ENCODE peak calls at places on chromosomes 16 and 17, in four cellular contexts. K, A, Z and M are unnamed samples.
A peak's percentile ranks its signal among the peaks of the same experiment; 100 is the strongest.

GRCh38 chr16:81522141-81522701 is 77.6 kb downstream of the CMIP start:
- DNase-seq in K (peak; percentile 54), Z (peak; percentile 85), A (peak; percentile 54), M (no peak)

GRCh38 chr16:57071840-57072541 is 20.4 kb upstream of the CPNE2 start:
- DNase-seq in Z (no peak), A (no peak), K (no peak), M (no peak)

GRCh38 chr17:43875476-43876147 is 28.6 kb downstream of the CD300LG start:
- DNase-seq in Z (no peak), A (no peak), K (no peak), M (no peak)

GRCh38 chr17:35666967-35667552 is 64.4 kb upstream of the RASL10B start:
- DNase-seq in A (no peak), K (no peak), Z (no peak), M (peak; percentile 3)

GRCh38 chr16:666572-666971 is 1.4 kb upstream of the RHOT2 start:
- DNase-seq in K (no peak), A (no peak), Z (no peak), M (no peak)

GRCh38 chr16:58511933-58512815 is 3.1 kb upstream of the SETD6 start:
- DNase-seq in Z (peak; percentile 63), K (peak; percentile 93), A (peak; percentile 80), M (peak; percentile 75)

GRCh38 chr17:72039490-72039889 is 81.3 kb upstream of the SOX9 start:
- DNase-seq in Z (no peak), A (no peak), K (no peak), M (no peak)

GRCh38 chr17:82767041-82767754 is 15.3 kb downstream of the TBCD start:
- DNase-seq in K (peak; percentile 79), Z (peak; percentile 44), A (peak; percentile 76), M (peak; percentile 49)

GRCh38 chr17:59202320-59202719 is 7.5 kb upstream of the SMG8 start:
- DNase-seq in K (no peak), Z (no peak), A (no peak), M (no peak)

GRCh38 chr16:50814541-50814940 is 72.7 kb downstream of the CYLD start:
- DNase-seq in K (no peak), Z (no peak), A (no peak), M (no peak)

GRCh38 chr17:12637015-12637414 is 28.7 kb upstream of the MYOCD start:
- DNase-seq in K (no peak), A (no peak), Z (no peak), M (no peak)

GRCh38 chr16:31148281-31148728 is 1.6 kb downstream of the PRSS36 start:
- DNase-seq in Z (peak; percentile 93), A (peak; percentile 38), K (peak; percentile 77), M (no peak)

GRCh38 chr16:17431012-17431411 is 39.7 kb downstream of the XYLT1 start:
- DNase-seq in A (no peak), Z (no peak), K (no peak), M (no peak)

GRCh38 chr17:19310151-19310550 is 52.4 kb downstream of the B9D1 start:
- DNase-seq in A (no peak), Z (no peak), K (no peak), M (no peak)

GRCh38 chr17:58985265-58985810 is 121.3 kb downstream of the TRIM37 start:
- DNase-seq in K (no peak), Z (peak; percentile 31), A (no peak), M (no peak)

GRCh38 chr16:79110242-79110641 is 490.3 kb downstream of the MAF start:
- DNase-seq in K (no peak), Z (no peak), A (no peak), M (no peak)

GRCh38 chr17:29577009-29577777 is 8.7 kb downstream of the TP53I13 start:
- DNase-seq in A (no peak), K (no peak), Z (no peak), M (no peak)

GRCh38 chr17:37147301-37147812 is 198.6 kb downstream of the AATF start:
- DNase-seq in K (no peak), A (no peak), Z (no peak), M (peak; percentile 93)

GRCh38 chr17:66348605-66349165 is 46.3 kb downstream of the PRKCA start:
- DNase-seq in A (peak; percentile 48), K (no peak), Z (peak; percentile 61), M (peak; percentile 68)

GRCh38 chr16:62014534-62014933 is 21.7 kb downstream of the CDH8 start:
- DNase-seq in K (no peak), Z (no peak), A (no peak), M (no peak)

GRCh38 chr17:76009447-76009846 is 8.8 kb downstream of the CDK3 start:
- DNase-seq in Z (no peak), A (no peak), K (no peak), M (no peak)

DNA sequence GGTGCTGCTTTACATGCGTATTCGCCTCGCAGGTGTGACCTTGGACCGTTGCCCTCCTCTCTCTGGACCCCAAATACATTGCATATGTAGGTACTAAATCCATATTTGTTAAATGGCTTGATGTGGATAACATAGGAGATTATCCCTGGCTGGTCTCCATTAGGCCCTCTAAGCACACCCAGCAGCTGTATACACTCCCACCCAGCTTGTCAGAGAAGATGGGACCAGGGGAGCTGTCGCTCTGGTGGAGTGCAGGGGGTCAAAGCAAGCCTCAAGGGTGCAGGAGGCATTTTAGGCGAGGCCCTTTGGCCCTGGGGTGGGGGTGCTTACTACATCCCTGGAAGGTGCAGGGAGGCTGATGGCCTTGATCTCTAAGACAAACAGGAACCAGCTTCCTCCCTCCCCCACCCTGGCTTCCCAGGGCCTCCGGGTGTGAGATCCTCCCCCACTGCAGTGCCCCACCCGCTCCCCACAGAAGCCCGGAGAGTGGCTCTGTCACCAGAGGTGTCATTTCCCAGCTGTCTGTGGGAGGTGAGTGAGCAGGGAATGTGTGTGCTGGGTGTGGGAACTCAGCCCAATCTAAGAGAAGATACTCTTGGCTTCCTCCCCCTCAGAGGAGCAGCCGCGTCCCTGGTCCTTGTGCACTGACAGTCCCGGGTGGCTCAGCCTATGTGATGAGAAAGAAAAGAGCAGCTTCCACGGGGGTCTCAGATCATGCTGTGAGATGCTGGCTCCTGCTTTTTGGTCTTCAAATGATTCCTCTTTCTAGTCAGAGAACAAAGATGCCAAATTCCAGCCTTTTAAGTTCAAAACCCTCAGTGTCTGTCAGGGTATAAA is 1.4 kb upstream of the VAMP2 start:
- DNase-seq in K (no peak), Z (peak; percentile 78), A (no peak), M (no peak)
- TF ChIP-seq FOXJ3 in K (no peak), Z (no peak), A (no peak), M (no peak)

GRCh38 chr17:54261465-54261864 is 438.7 kb downstream of the KIF2B start:
- DNase-seq in A (no peak), Z (no peak), K (no peak), M (no peak)

GRCh38 chr17:54257440-54257839 is 434.7 kb downstream of the KIF2B start:
- DNase-seq in A (no peak), K (no peak), Z (no peak), M (no peak)

DNA sequence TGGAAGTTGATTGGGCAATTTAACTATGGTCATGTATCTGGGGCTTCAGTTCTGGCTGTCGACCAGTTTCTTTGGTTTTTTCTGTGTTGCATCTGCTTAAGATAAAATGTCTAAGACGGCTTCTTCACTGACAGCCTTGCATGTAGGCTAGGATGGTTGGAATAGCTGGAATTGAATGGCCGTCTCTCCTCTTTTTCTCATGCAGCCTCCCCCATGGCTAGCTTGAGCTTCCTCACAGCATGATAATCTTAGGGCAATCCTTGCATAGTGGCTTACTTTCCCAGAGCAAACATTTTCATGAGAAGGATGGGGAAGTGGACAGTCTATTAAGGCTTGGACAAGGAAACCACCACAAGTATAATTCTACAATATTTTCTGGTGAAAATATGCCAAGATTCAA is 433.8 kb downstream of the KIF2B start:
- DNase-seq in A (no peak), Z (no peak), K (peak; percentile 11), M (no peak)
- TF ChIP-seq FOXJ3 in A (no peak), Z (no peak), K (no peak), M (no peak)

DNA sequence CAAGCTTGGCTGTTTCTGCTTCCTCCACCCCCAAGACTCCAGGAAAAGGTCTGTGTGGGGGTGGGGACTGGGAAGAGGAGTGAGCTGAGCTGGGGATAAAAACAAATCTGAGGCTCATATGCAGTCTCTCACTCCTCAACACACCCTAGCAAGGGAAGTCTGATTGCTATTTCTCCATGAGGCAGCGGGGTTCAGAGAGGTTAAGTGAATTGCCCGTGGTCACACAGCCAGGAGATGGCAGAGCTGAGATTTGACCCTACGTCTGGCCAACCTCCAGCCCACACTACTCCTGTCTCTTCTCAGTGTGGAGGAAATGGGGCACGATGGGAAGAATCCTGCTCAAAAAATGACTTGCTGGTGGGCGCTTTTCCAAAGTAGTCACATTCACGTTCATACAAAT is 4.8 kb upstream of the ABCC3 start:
- DNase-seq in K (no peak), Z (no peak), A (peak; percentile 11), M (no peak)
- TF ChIP-seq FOXJ3 in K (no peak), Z (no peak), A (no peak), M (no peak)

DNA sequence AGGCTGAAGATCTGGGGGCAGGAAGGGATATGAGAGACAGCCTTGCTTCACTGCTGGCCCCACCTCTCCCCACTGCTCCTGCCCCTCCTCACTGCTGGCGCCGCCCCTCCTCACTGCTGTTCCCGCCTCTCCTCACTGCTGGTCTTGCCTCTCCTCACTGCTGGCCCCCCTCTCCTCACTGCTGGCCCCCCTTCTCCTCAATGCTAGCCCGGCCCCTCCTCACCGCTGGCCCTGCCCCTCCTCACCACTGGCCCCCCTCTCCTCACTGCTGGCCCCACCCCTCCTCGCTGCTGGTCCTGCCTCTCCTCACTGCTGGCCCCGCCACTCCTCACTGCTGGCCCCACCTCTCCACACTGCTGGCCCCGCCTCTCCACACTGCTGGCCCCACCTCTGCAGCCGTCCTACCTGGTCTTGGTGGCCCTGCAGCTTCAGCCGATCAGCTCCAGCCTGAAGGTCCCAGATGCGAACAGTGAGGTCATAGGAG is 9.5 kb upstream of the PAM16 start:
- DNase-seq in A (peak; percentile 81), K (no peak), Z (peak; percentile 79), M (no peak)
- TF ChIP-seq FOXJ3 in A (no peak), K (no peak), Z (no peak), M (no peak)

GRCh38 chr17:48915459-48916282 is 7.5 kb downstream of the UBE2Z start:
- DNase-seq in Z (no peak), A (no peak), K (no peak), M (no peak)
- TF ChIP-seq FOXJ3 in Z (no peak), A (no peak), K (no peak), M (no peak)